ENCODE peak calls at places on chromosomes 3 and 15, in six cellular contexts. V is neuronal stem cell, Z is H1, Y is H9, A is IMR-90, I is mesenchymal stem cell. U is an unnamed sample.

GRCh38 chr15:93358171-93359036 is 269.4 kb upstream of the RGMA start:
- DNase-seq in V (peak; percentile 54), Z (no peak), Y (no peak), A (no peak), I (no peak), U (peak; percentile 11)

GRCh38 chr3:141280690-141281089 is 49.1 kb downstream of the PXYLP1 start:
- DNase-seq in V (no peak), Z (no peak), Y (no peak), A (no peak), I (no peak), U (no peak)

GRCh38 chr3:126870608-126871210 is 112.2 kb upstream of the PLXNA1 start:
- DNase-seq in V (no peak), Z (no peak), Y (no peak), A (peak; percentile 40), I (no peak), U (no peak)

GRCh38 chr3:123406598-123406997 is 42.3 kb downstream of the ADCY5 start:
- DNase-seq in V (no peak), Z (no peak), Y (no peak), A (no peak), I (no peak), U (no peak)

GRCh38 chr15:42581272-42581730 is 5.9 kb downstream of the STARD9 start:
- DNase-seq in V (peak; percentile 70), Z (peak; percentile 84), Y (peak; percentile 88), A (peak; percentile 68), I (peak; percentile 85), U (peak; percentile 83)

GRCh38 chr3:25473246-25473645 is 45.2 kb downstream of the RARB start:
- DNase-seq in V (no peak), Z (no peak), Y (no peak), A (no peak), I (no peak), U (no peak)

GRCh38 chr3:64954995-64955636 is 267.3 kb upstream of the ADAMTS9 start:
- DNase-seq in V (no peak), Z (no peak), Y (no peak), A (no peak), I (peak; percentile 35), U (no peak)

GRCh38 chr15:88256261-88257230 is at the start of gene NTRK3:
- DNase-seq in V (peak; percentile 42), Z (peak; percentile 65), Y (peak; percentile 64), A (no peak), I (peak; percentile 31), U (no peak)

GRCh38 chr3:190017575-190018288 is 103.0 kb downstream of the P3H2 start:
- DNase-seq in V (no peak), Z (no peak), Y (no peak), A (peak; percentile 84), I (peak; percentile 78), U (peak; percentile 22)

GRCh38 chr3:161500057-161500836 is 3.6 kb downstream of the OTOL1 start:
- DNase-seq in V (no peak), Z (no peak), Y (no peak), A (no peak), I (no peak), U (no peak)

GRCh38 chr15:91380114-91380513 is 280.1 kb downstream of the SV2B start:
- DNase-seq in V (no peak), Z (no peak), Y (no peak), A (no peak), I (no peak), U (no peak)

GRCh38 chr3:39290255-39290654 is 10.4 kb upstream of the CX3CR1 start:
- DNase-seq in V (no peak), Z (no peak), Y (no peak), A (no peak), I (peak; percentile 28), U (no peak)

GRCh38 chr15:51623386-51623938 is 891 bp upstream of the DMXL2 start:
- DNase-seq in V (no peak), Z (no peak), Y (no peak), A (no peak), I (no peak), U (peak; percentile 23)

GRCh38 chr3:101146946-101147345 is 153.7 kb upstream of the ABI3BP start:
- DNase-seq in V (no peak), Z (no peak), Y (no peak), A (no peak), I (no peak), U (no peak)

GRCh38 chr3:168289480-168289879 is 193.8 kb upstream of the GOLIM4 start:
- DNase-seq in V (no peak), Z (no peak), Y (no peak), A (no peak), I (no peak), U (no peak)

GRCh38 chr15:80367094-80367493 is 37.1 kb upstream of the ARNT2 start:
- DNase-seq in V (no peak), Z (peak; percentile 69), Y (peak; percentile 62), A (peak; percentile 7), I (no peak), U (no peak)

GRCh38 chr15:61144055-61144454 is 85.0 kb downstream of the RORA start:
- DNase-seq in V (no peak), Z (no peak), Y (no peak), A (no peak), I (no peak), U (no peak)

GRCh38 chr3:109073116-109073515 is 44.8 kb downstream of the MORC1 start:
- DNase-seq in V (no peak), Z (no peak), Y (no peak), A (no peak), I (no peak), U (no peak)

GRCh38 chr3:28700728-28701127 is 352.1 kb upstream of the AZI2 start:
- DNase-seq in V (no peak), Z (no peak), Y (no peak), A (no peak), I (no peak), U (no peak)

DNA sequence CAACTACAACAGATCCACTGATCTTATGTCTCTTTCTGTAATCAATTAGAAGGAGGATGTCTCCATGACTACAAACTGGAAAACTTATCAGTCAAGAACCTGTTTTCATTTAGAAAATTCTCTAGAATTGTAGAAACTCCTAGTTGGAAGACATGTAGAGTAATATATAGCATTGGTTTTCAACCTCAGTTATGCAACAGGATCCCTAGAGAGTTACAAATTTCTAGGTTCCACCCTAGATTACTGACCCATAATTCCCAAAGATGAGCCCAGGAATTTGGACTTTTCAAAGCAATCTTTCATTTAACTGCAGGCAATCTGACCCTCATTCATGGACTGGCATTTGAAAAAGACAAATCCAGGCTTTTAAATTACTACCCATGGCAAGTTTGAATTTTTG is 116.9 kb upstream of the RAP2B start:
- DNase-seq in V (no peak), Z (no peak), Y (no peak), A (no peak), I (no peak), U (no peak)
- H2AFZ ChIP-seq in V (no peak overlapping the region), Z (peak overlapping the region; percentile 52), Y (no peak overlapping the region), A (no peak overlapping the region), I (no peak overlapping the region), U (no peak overlapping the region)

GRCh38 chr15:73630796-73631471 is 2.3 kb downstream of the NPTN start:
- DNase-seq in V (no peak), Z (no peak), Y (no peak), A (no peak), I (peak; percentile 36), U (no peak)

GRCh38 chr15:73633991-73634495 is 854 bp upstream of the NPTN start:
- DNase-seq in V (no peak), Z (no peak), Y (no peak), A (peak; percentile 96), I (peak; percentile 98), U (peak; percentile 71)

GRCh38 chr15:73632670-73633058 is 525 bp downstream of the NPTN start:
- DNase-seq in V (peak; percentile 27), Z (peak; percentile 52), Y (no peak), A (no peak), I (no peak), U (no peak)

GRCh38 chr15:73633111-73633990 is at the start of gene NPTN:
- DNase-seq in V (peak; percentile 96), Z (peak; percentile 98), Y (peak; percentile 99), A (peak; percentile 96), I (peak; percentile 98), U (peak; percentile 99)

GRCh38 chr15:73631915-73632669 is 1.1 kb downstream of the NPTN start:
- DNase-seq in V (no peak), Z (no peak), Y (peak; percentile 45), A (peak; percentile 59), I (peak; percentile 71), U (no peak)
- H3K4ac ChIP-seq in V (no peak overlapping the region), Z (no peak overlapping the region), Y (no peak overlapping the region), A (peak overlapping the region; percentile 82), I (peak overlapping the region; percentile 91), U (peak overlapping the region; percentile 72)

GRCh38 chr15:64850778-64851502 is 9.2 kb downstream of the PLEKHO2 start:
- DNase-seq in V (no peak), Z (no peak), Y (peak; percentile 26), A (no peak), I (no peak), U (peak; percentile 92)

GRCh38 chr15:64854041-64854440 is 12.3 kb downstream of the PLEKHO2 start:
- DNase-seq in V (no peak), Z (no peak), Y (peak; percentile 21), A (no peak), I (no peak), U (no peak)

GRCh38 chr15:64847876-64848716 is 6.4 kb downstream of the PLEKHO2 start:
- DNase-seq in V (no peak), Z (no peak), Y (no peak), A (peak; percentile 34), I (no peak), U (no peak)

GRCh38 chr15:64854526-64854925 is 12.8 kb downstream of the PLEKHO2 start:
- DNase-seq in V (no peak), Z (no peak), Y (peak; percentile 16), A (no peak), I (no peak), U (no peak)

DNA sequence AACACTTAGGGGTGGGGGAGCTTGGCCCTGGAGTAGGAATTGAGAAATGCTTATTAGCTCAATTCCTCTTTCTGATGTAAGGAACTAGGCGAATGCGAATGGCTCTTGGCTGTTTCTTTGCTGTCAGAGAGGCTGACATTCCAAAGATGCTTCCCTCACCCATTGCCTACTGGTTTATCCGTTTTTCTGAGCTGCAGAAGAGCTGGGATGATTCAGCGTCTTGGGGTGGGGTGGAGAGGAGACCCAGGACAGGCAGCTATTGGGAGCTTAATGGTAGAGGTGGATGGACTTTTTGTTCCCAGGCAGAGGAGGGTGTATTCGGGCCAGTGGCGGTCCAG is 9.8 kb downstream of the PLEKHO2 start:
- DNase-seq in V (no peak), Z (no peak), Y (peak; percentile 43), A (peak; percentile 93), I (peak; percentile 91), U (peak; percentile 94)
- H3K14ac ChIP-seq in V (no peak overlapping the region), Z (no peak overlapping the region), Y (no peak overlapping the region), A (peak overlapping the region; percentile 94), I (no peak overlapping the region), U (no peak overlapping the region)

DNA sequence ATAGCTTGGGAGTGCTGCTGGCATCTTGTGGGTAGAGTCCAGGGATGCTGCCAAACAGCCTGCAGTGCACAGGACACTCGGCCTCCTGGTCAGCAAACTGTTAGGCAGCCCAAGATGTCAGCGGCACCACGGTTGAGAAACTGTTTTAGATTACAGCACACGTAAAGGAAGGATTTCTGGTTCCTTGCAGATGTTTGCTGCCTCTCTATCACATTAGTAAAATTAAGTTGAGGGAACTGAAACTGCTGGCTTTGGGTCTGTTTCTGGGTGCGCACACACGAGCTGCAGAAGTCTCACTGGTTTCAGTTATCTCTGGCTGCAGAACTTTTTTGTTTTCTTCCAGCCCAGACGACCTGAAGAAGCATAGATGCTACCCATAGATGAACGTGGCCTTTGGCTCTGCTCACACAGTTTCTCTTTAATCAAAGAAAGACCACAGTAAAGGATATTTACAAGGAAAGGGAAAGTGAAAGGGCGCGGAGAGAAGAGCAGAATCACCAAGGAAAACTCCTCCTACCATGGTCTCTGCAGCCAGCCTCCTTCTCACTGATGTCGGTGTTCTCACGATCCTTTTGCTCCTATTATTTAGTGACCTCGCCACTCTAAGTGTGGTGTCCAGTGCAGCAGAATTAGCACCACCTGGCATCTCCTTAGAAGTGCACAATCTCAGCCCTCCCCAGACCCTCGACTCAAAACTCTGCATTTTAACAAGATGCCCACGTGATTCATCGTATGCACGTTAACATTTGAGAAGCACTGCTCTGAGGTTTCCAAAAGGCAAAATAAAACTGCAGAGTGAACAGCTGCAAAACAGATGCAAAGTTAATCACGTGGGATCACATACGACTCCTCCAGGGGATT is 50.6 kb upstream of the AKAP13 start:
- DNase-seq in V (no peak), Z (no peak), Y (no peak), A (peak; percentile 78), I (peak; percentile 83), U (no peak)
- H2AFZ ChIP-seq in V (peak overlapping the region; percentile 78), Z (no peak overlapping the region), Y (no peak overlapping the region), A (peak overlapping the region; percentile 91), I (peak overlapping the region; percentile 74), U (no peak overlapping the region)

U was measured in trophoblast cell.